ENCODE peak calls at places on chromosomes 16 and 17, in ten cellular contexts. J is foreskin keratinocyte, B is sigmoid colon, Q is GM10248, H is Peyer's patch, D is A549, X is foreskin fibroblast, E is cardiac muscle cell, T is adrenal gland, P is heart right ventricle. Y is an unnamed sample.

GRCh38 chr17:79989106-79989835 is 46.4 kb downstream of the TBC1D16 start:
- DNase-seq in Q (no peak), H (no peak), T (no peak), P (no peak), X (no peak), B (peak; percentile 43), J (no peak), E (no peak), D (no peak), Y (no peak)

GRCh38 chr17:21177854-21178600 is 35.9 kb downstream of the TMEM11 start:
- DNase-seq in B (peak; percentile 27), Q (no peak), P (no peak), H (peak; percentile 10), J (no peak), E (no peak), T (peak; percentile 14), D (no peak), X (no peak), Y (peak; percentile 57)

GRCh38 chr17:35892091-35892637 is 12.0 kb upstream of the CCL5 start:
- DNase-seq in D (peak; percentile 17), T (peak; percentile 26), Q (peak; percentile 50), E (peak; percentile 81), P (no peak), B (no peak), J (peak; percentile 18), H (no peak), X (no peak), Y (no peak)

GRCh38 chr16:85945424-85945751 is 46.4 kb downstream of the IRF8 start:
- DNase-seq in T (no peak), B (no peak), X (no peak), H (no peak), Q (no peak), D (no peak), E (no peak), P (no peak), J (no peak), Y (no peak)

GRCh38 chr17:19750835-19751234 is 2.7 kb upstream of the ALDH3A1 start:
- DNase-seq in D (peak; percentile 55), E (no peak), Q (no peak), J (peak; percentile 80), B (no peak), T (no peak), X (no peak), P (no peak), H (no peak), Y (no peak)

GRCh38 chr16:77336637-77337036 is 98.2 kb downstream of the ADAMTS18 start:
- DNase-seq in T (no peak), P (no peak), E (peak; percentile 6), Q (no peak), J (no peak), X (no peak), D (no peak), B (no peak), H (no peak), Y (no peak)

GRCh38 chr17:50102164-50102991 is 7.2 kb downstream of the PDK2 start:
- DNase-seq in X (no peak), J (no peak), D (no peak), B (peak; percentile 90), Q (no peak), P (peak; percentile 81), H (no peak), E (no peak), T (peak; percentile 81), Y (peak; percentile 90)

GRCh38 chr16:4330277-4330882 is 14.5 kb downstream of the GLIS2 start:
- DNase-seq in J (no peak), B (peak; percentile 91), Q (peak; percentile 89), T (peak; percentile 86), D (peak; percentile 72), P (peak; percentile 89), X (peak; percentile 65), H (peak; percentile 77), E (peak; percentile 80), Y (no peak)

GRCh38 chr16:19804538-19805323 is 79.9 kb downstream of the GPRC5B start:
- DNase-seq in T (peak; percentile 63), E (peak; percentile 46), J (peak; percentile 42), D (no peak), P (peak; percentile 66), H (peak; percentile 25), B (peak; percentile 80), Q (no peak), X (no peak), Y (no peak)

GRCh38 chr16:71902656-71903365 is 7.5 kb downstream of the IST1 start:
- DNase-seq in B (no peak), D (no peak), T (no peak), J (no peak), H (no peak), X (no peak), E (no peak), Q (no peak), P (no peak), Y (no peak)

GRCh38 chr17:44901323-44901965 is 2.2 kb upstream of the EFTUD2 start:
- DNase-seq in H (no peak), T (no peak), E (peak; percentile 58), Q (no peak), J (no peak), B (no peak), P (no peak), D (peak; percentile 62), X (peak; percentile 75), Y (peak; percentile 12)
- TF ChIP-seq CTCF in H (no peak), T (peak; percentile 21), E (peak; percentile 21), Q (no peak), J (peak; percentile 40), B (no peak), P (peak; percentile 12), D (no peak), X (peak; percentile 14), Y (no peak)

GRCh38 chr17:58181796-58182195 is 10.7 kb upstream of the EPX start:
- DNase-seq in P (no peak), T (no peak), J (no peak), E (no peak), H (no peak), Q (no peak), D (no peak), B (no peak), X (no peak), Y (no peak)
- TF ChIP-seq CTCF in P (no peak), T (no peak), J (no peak), E (no peak), H (no peak), Q (no peak), D (no peak), B (no peak), X (no peak), Y (no peak)

GRCh38 chr17:31532161-31532515 is 140.7 kb downstream of the RAB11FIP4 start:
- DNase-seq in X (no peak), H (no peak), B (no peak), P (no peak), T (no peak), D (no peak), E (no peak), J (no peak), Q (no peak), Y (no peak)
- TF ChIP-seq CTCF in X (no peak), H (no peak), B (no peak), P (no peak), T (no peak), D (no peak), E (no peak), J (no peak), Q (no peak), Y (no peak)

GRCh38 chr16:22077700-22078313 is 14.5 kb upstream of the VWA3A start:
- DNase-seq in Q (peak; percentile 67), J (no peak), D (peak; percentile 50), E (peak; percentile 77), H (peak; percentile 62), T (peak; percentile 82), B (no peak), X (peak; percentile 48), P (peak; percentile 37), Y (no peak)
- TF ChIP-seq CTCF in Q (peak; percentile 66), J (peak; percentile 90), D (peak; percentile 95), E (peak; percentile 79), H (peak; percentile 82), T (peak; percentile 88), B (peak; percentile 58), X (peak; percentile 72), P (peak; percentile 90), Y (peak; percentile 79)

GRCh38 chr17:58136669-58137279 is 11.4 kb upstream of the OR4D1 start:
- DNase-seq in P (no peak), E (peak; percentile 2), T (no peak), X (no peak), Q (no peak), B (no peak), D (peak; percentile 53), H (no peak), J (no peak), Y (no peak)
- TF ChIP-seq CTCF in P (peak; percentile 32), E (peak; percentile 46), T (no peak), X (peak; percentile 20), Q (no peak), B (no peak), D (peak; percentile 61), H (peak; percentile 24), J (peak; percentile 60), Y (no peak)

GRCh38 chr16:11035096-11035495 is 90.7 kb downstream of the CLEC16A start:
- DNase-seq in J (no peak), T (no peak), E (no peak), P (no peak), Q (no peak), H (no peak), B (no peak), D (no peak), X (no peak), Y (no peak)
- TF ChIP-seq CTCF in J (no peak), T (no peak), E (no peak), P (no peak), Q (no peak), H (no peak), B (no peak), D (no peak), X (no peak), Y (no peak)